ENCODE peak calls at places on chromosomes 4 and X, in eight cellular contexts. One of them, this sample, is unnamed.

GRCh38 chr4:165478260-165478659 is 99.5 kb downstream of the CPE start:
- DNase-seq in BE2C: no peak
- DNase-seq in neural crest cell: no peak
- DNase-seq in SK-N-SH: no peak
- DNase-seq in DND-41: no peak
- DNase-seq in WTC11: no peak
- DNase-seq in MCF 10A: no peak
- DNase-seq in progenitor cell of endocrine pancreas: no peak
- DNase-seq in this sample: no peak

GRCh38 chrX:15686818-15687685 is 22.4 kb upstream of the CLTRN start:
- DNase-seq in progenitor cell of endocrine pancreas: peak
- DNase-seq in DND-41: peak
- DNase-seq in SK-N-SH: peak
- DNase-seq in WTC11: peak
- DNase-seq in BE2C: peak
- DNase-seq in MCF 10A: peak
- DNase-seq in neural crest cell: peak
- DNase-seq in this sample: peak

GRCh38 chr4:17480530-17480929 is 31.4 kb downstream of the QDPR start:
- DNase-seq in SK-N-SH: no peak
- DNase-seq in neural crest cell: no peak
- DNase-seq in progenitor cell of endocrine pancreas: no peak
- DNase-seq in MCF 10A: no peak
- DNase-seq in WTC11: no peak
- DNase-seq in DND-41: no peak
- DNase-seq in BE2C: no peak
- DNase-seq in this sample: no peak

GRCh38 chrX:84634201-84634782 is 132.0 kb upstream of the HDX start:
- DNase-seq in neural crest cell: no peak
- DNase-seq in DND-41: no peak
- DNase-seq in SK-N-SH: no peak
- DNase-seq in progenitor cell of endocrine pancreas: no peak
- DNase-seq in BE2C: peak
- DNase-seq in WTC11: no peak
- DNase-seq in MCF 10A: no peak
- DNase-seq in this sample: no peak

GRCh38 chrX:47158131-47158530 is 13.1 kb downstream of the RBM10 start:
- DNase-seq in neural crest cell: no peak
- DNase-seq in SK-N-SH: peak
- DNase-seq in WTC11: peak
- DNase-seq in MCF 10A: no peak
- DNase-seq in progenitor cell of endocrine pancreas: no peak
- DNase-seq in DND-41: no peak
- DNase-seq in BE2C: no peak
- DNase-seq in this sample: no peak

GRCh38 chr4:20395160-20395773 is 143.6 kb downstream of the SLIT2 start:
- DNase-seq in DND-41: peak
- DNase-seq in neural crest cell: peak
- DNase-seq in MCF 10A: peak
- DNase-seq in WTC11: peak
- DNase-seq in BE2C: peak
- DNase-seq in SK-N-SH: no peak
- DNase-seq in progenitor cell of endocrine pancreas: peak
- DNase-seq in this sample: no peak

GRCh38 chr4:113677333-113677732 is 84.2 kb downstream of the CAMK2D start:
- DNase-seq in WTC11: no peak
- DNase-seq in MCF 10A: no peak
- DNase-seq in DND-41: no peak
- DNase-seq in progenitor cell of endocrine pancreas: no peak
- DNase-seq in BE2C: no peak
- DNase-seq in neural crest cell: no peak
- DNase-seq in SK-N-SH: no peak
- DNase-seq in this sample: no peak

GRCh38 chrX:74536142-74537010 is 78.0 kb downstream of the RLIM start:
- DNase-seq in WTC11: peak
- DNase-seq in MCF 10A: peak
- DNase-seq in BE2C: peak
- DNase-seq in neural crest cell: peak
- DNase-seq in DND-41: no peak
- DNase-seq in SK-N-SH: peak
- DNase-seq in progenitor cell of endocrine pancreas: peak
- DNase-seq in this sample: peak

GRCh38 chr4:26632916-26633315 is 49.0 kb downstream of the TBC1D19 start:
- DNase-seq in DND-41: no peak
- DNase-seq in MCF 10A: no peak
- DNase-seq in neural crest cell: no peak
- DNase-seq in WTC11: no peak
- DNase-seq in SK-N-SH: no peak
- DNase-seq in progenitor cell of endocrine pancreas: no peak
- DNase-seq in BE2C: no peak
- DNase-seq in this sample: no peak

GRCh38 chrX:20530319-20530979 is 263.7 kb upstream of the RPS6KA3 start:
- DNase-seq in WTC11: peak
- DNase-seq in progenitor cell of endocrine pancreas: peak
- DNase-seq in MCF 10A: peak
- DNase-seq in SK-N-SH: peak
- DNase-seq in neural crest cell: peak
- DNase-seq in BE2C: peak
- DNase-seq in DND-41: peak
- DNase-seq in this sample: peak

GRCh38 chrX:47190445-47191269 is 3.0 kb upstream of the UBA1 start:
- DNase-seq in DND-41: peak
- DNase-seq in SK-N-SH: peak
- DNase-seq in MCF 10A: peak
- DNase-seq in progenitor cell of endocrine pancreas: peak
- DNase-seq in neural crest cell: peak
- DNase-seq in WTC11: peak
- DNase-seq in BE2C: peak
- DNase-seq in this sample: peak

GRCh38 chr4:72558655-72559054 is 10.4 kb downstream of the ADAMTS3 start:
- DNase-seq in neural crest cell: no peak
- DNase-seq in progenitor cell of endocrine pancreas: no peak
- DNase-seq in DND-41: no peak
- DNase-seq in MCF 10A: no peak
- DNase-seq in BE2C: no peak
- DNase-seq in SK-N-SH: no peak
- DNase-seq in WTC11: no peak
- DNase-seq in this sample: no peak

GRCh38 chr4:187547281-187547680 is 448.3 kb upstream of the ZFP42 start:
- DNase-seq in progenitor cell of endocrine pancreas: no peak
- DNase-seq in MCF 10A: peak
- DNase-seq in WTC11: no peak
- DNase-seq in BE2C: no peak
- DNase-seq in DND-41: no peak
- DNase-seq in neural crest cell: no peak
- DNase-seq in SK-N-SH: no peak
- DNase-seq in this sample: no peak

GRCh38 chrX:21986596-21986995 is 45.5 kb upstream of the PHEX start:
- DNase-seq in MCF 10A: no peak
- DNase-seq in DND-41: no peak
- DNase-seq in SK-N-SH: no peak
- DNase-seq in neural crest cell: no peak
- DNase-seq in WTC11: no peak
- DNase-seq in progenitor cell of endocrine pancreas: no peak
- DNase-seq in BE2C: no peak
- DNase-seq in this sample: no peak

GRCh38 chr4:123593655-123594054 is 197.1 kb downstream of the SPRY1 start:
- DNase-seq in neural crest cell: no peak
- DNase-seq in DND-41: no peak
- DNase-seq in MCF 10A: no peak
- DNase-seq in BE2C: no peak
- DNase-seq in progenitor cell of endocrine pancreas: no peak
- DNase-seq in WTC11: no peak
- DNase-seq in SK-N-SH: no peak
- DNase-seq in this sample: no peak
- TF ChIP-seq CTCF in neural crest cell: no peak
- TF ChIP-seq CTCF in DND-41: no peak
- TF ChIP-seq CTCF in MCF 10A: no peak
- TF ChIP-seq CTCF in BE2C: no peak
- TF ChIP-seq CTCF in progenitor cell of endocrine pancreas: no peak
- TF ChIP-seq CTCF in WTC11: no peak
- TF ChIP-seq CTCF in SK-N-SH: no peak
- TF ChIP-seq CTCF in this sample: no peak

GRCh38 chr4:40192286-40193017 is 4.4 kb upstream of the RHOH start:
- DNase-seq in WTC11: no peak
- DNase-seq in MCF 10A: no peak
- DNase-seq in SK-N-SH: no peak
- DNase-seq in progenitor cell of endocrine pancreas: no peak
- DNase-seq in neural crest cell: no peak
- DNase-seq in DND-41: peak
- DNase-seq in BE2C: no peak
- DNase-seq in this sample: peak

GRCh38 chr4:40194602-40195161 is 2.1 kb upstream of the RHOH start:
- DNase-seq in neural crest cell: no peak
- DNase-seq in MCF 10A: no peak
- DNase-seq in progenitor cell of endocrine pancreas: no peak
- DNase-seq in WTC11: no peak
- DNase-seq in SK-N-SH: peak
- DNase-seq in BE2C: no peak
- DNase-seq in DND-41: peak
- DNase-seq in this sample: peak

GRCh38 chr4:40190880-40191815 is 5.7 kb upstream of the RHOH start:
- DNase-seq in BE2C: no peak
- DNase-seq in SK-N-SH: no peak
- DNase-seq in WTC11: no peak
- DNase-seq in DND-41: peak
- DNase-seq in neural crest cell: no peak
- DNase-seq in MCF 10A: no peak
- DNase-seq in progenitor cell of endocrine pancreas: no peak
- DNase-seq in this sample: peak

GRCh38 chr4:40193578-40193977 is 3.3 kb upstream of the RHOH start:
- DNase-seq in WTC11: no peak
- DNase-seq in progenitor cell of endocrine pancreas: no peak
- DNase-seq in neural crest cell: no peak
- DNase-seq in SK-N-SH: no peak
- DNase-seq in BE2C: no peak
- DNase-seq in DND-41: no peak
- DNase-seq in MCF 10A: no peak
- DNase-seq in this sample: no peak

DNA sequence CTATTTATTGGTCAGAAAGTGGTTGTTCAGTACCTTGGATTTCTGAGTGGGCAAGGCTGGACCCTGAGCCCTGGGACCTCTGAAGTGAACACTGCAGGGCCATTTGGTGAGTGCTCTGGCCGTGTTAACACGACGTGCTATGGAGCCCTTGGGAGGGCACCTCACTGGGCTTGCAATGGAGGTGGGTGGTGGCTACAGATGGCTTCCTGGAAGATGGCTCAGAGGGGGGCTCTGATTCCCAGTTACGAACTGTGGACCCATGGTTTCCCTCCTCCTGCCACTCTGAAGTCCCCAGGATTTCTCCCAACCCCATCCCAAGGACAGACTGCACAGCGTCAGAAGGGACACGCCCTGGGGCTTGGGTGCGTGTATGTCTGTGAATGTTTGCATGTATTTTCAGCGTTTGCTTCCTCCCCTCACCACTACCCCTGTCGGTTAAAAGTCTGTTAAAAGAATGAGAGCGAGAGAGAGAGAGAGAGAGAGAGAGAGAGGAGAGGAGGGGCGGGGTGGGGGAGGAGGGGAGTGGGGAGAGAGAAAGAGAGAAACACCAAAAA is 3.7 kb upstream of the RHOH start:
- DNase-seq in neural crest cell: no peak
- DNase-seq in SK-N-SH: no peak
- DNase-seq in DND-41: peak
- DNase-seq in WTC11: no peak
- DNase-seq in progenitor cell of endocrine pancreas: no peak
- DNase-seq in MCF 10A: no peak
- DNase-seq in BE2C: no peak
- DNase-seq in this sample: peak
- TF ChIP-seq CTCF in neural crest cell: no peak
- TF ChIP-seq CTCF in SK-N-SH: no peak
- TF ChIP-seq CTCF in DND-41: peak
- TF ChIP-seq CTCF in WTC11: no peak
- TF ChIP-seq CTCF in progenitor cell of endocrine pancreas: no peak
- TF ChIP-seq CTCF in MCF 10A: no peak
- TF ChIP-seq CTCF in BE2C: no peak
- TF ChIP-seq CTCF in this sample: no peak

GRCh38 chrX:57232658-57233360 is 53.7 kb upstream of the FAAH2 start:
- DNase-seq in progenitor cell of endocrine pancreas: no peak
- DNase-seq in DND-41: no peak
- DNase-seq in WTC11: no peak
- DNase-seq in SK-N-SH: no peak
- DNase-seq in MCF 10A: no peak
- DNase-seq in neural crest cell: no peak
- DNase-seq in BE2C: no peak
- DNase-seq in this sample: no peak
- TF ChIP-seq CTCF in progenitor cell of endocrine pancreas: no peak
- TF ChIP-seq CTCF in DND-41: no peak
- TF ChIP-seq CTCF in WTC11: no peak
- TF ChIP-seq CTCF in SK-N-SH: no peak
- TF ChIP-seq CTCF in MCF 10A: no peak
- TF ChIP-seq CTCF in neural crest cell: no peak
- TF ChIP-seq CTCF in BE2C: no peak
- TF ChIP-seq CTCF in this sample: no peak

GRCh38 chr4:134028411-134028810 is 173.2 kb downstream of the PABPC4L start:
- DNase-seq in BE2C: no peak
- DNase-seq in progenitor cell of endocrine pancreas: no peak
- DNase-seq in MCF 10A: no peak
- DNase-seq in SK-N-SH: no peak
- DNase-seq in neural crest cell: no peak
- DNase-seq in WTC11: no peak
- DNase-seq in DND-41: no peak
- DNase-seq in this sample: no peak

GRCh38 chr4:134019657-134020056 is 181.9 kb downstream of the PABPC4L start:
- DNase-seq in MCF 10A: no peak
- DNase-seq in progenitor cell of endocrine pancreas: no peak
- DNase-seq in BE2C: no peak
- DNase-seq in SK-N-SH: no peak
- DNase-seq in DND-41: no peak
- DNase-seq in WTC11: no peak
- DNase-seq in neural crest cell: no peak
- DNase-seq in this sample: no peak

GRCh38 chr4:134027931-134028330 is 173.7 kb downstream of the PABPC4L start:
- DNase-seq in MCF 10A: peak
- DNase-seq in progenitor cell of endocrine pancreas: no peak
- DNase-seq in SK-N-SH: no peak
- DNase-seq in BE2C: peak
- DNase-seq in WTC11: no peak
- DNase-seq in DND-41: no peak
- DNase-seq in neural crest cell: no peak
- DNase-seq in this sample: peak

GRCh38 chr4:134018845-134019244 is 182.7 kb downstream of the PABPC4L start:
- DNase-seq in neural crest cell: no peak
- DNase-seq in WTC11: no peak
- DNase-seq in BE2C: no peak
- DNase-seq in DND-41: no peak
- DNase-seq in MCF 10A: no peak
- DNase-seq in progenitor cell of endocrine pancreas: no peak
- DNase-seq in SK-N-SH: no peak
- DNase-seq in this sample: no peak

DNA sequence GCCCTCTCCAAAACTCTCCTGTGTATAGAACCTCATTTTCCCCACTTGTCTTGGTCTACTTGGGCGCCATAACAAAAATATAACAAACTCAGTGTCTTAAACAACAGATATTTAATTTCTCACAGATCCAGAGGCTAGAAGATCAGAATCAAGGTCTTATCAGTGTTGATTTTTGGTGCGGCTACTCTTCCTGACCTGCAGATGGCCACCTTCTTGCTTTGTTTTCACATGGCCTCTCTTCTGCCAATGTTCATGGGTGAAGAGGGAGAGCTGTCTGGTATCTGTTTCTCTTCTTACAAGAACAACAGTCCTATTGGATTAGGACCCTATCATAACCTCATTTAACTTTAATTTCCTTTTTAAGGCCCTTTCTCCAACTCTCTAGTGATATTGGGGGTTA is 177.3 kb downstream of the PABPC4L start:
- DNase-seq in progenitor cell of endocrine pancreas: no peak
- DNase-seq in DND-41: no peak
- DNase-seq in MCF 10A: peak
- DNase-seq in WTC11: no peak
- DNase-seq in BE2C: peak
- DNase-seq in SK-N-SH: no peak
- DNase-seq in neural crest cell: no peak
- DNase-seq in this sample: no peak
- TF ChIP-seq CTCF in progenitor cell of endocrine pancreas: peak
- TF ChIP-seq CTCF in DND-41: peak
- TF ChIP-seq CTCF in MCF 10A: no peak
- TF ChIP-seq CTCF in WTC11: no peak
- TF ChIP-seq CTCF in BE2C: peak
- TF ChIP-seq CTCF in SK-N-SH: peak
- TF ChIP-seq CTCF in neural crest cell: peak
- TF ChIP-seq CTCF in this sample: peak